ENCODE peak calls at places on chromosomes 3 and 15, in seven cellular contexts. One of them, this sample, is unnamed.

GRCh38 chr15:81338422-81339007 is 14.6 kb upstream of the STARD5 start:
- DNase-seq in Karpas-422: no peak
- DNase-seq in left lung: no peak
- DNase-seq in neuronal stem cell: no peak
- DNase-seq in naive thymus-derived CD4-positive, alpha-beta T cell: no peak
- DNase-seq in heart left ventricle: no peak
- DNase-seq in PC-9: peak; percentile 38
- DNase-seq in this sample: no peak

GRCh38 chr3:25588441-25589103 is 76.1 kb downstream of the TOP2B start:
- DNase-seq in PC-9: no peak
- DNase-seq in left lung: no peak
- DNase-seq in neuronal stem cell: no peak
- DNase-seq in Karpas-422: no peak
- DNase-seq in heart left ventricle: no peak
- DNase-seq in naive thymus-derived CD4-positive, alpha-beta T cell: no peak
- DNase-seq in this sample: no peak

GRCh38 chr3:24551626-24552025 is 57.0 kb upstream of the THRB start:
- DNase-seq in Karpas-422: no peak
- DNase-seq in PC-9: no peak
- DNase-seq in naive thymus-derived CD4-positive, alpha-beta T cell: no peak
- DNase-seq in neuronal stem cell: no peak
- DNase-seq in heart left ventricle: no peak
- DNase-seq in left lung: no peak
- DNase-seq in this sample: no peak

GRCh38 chr3:99625237-99625622 is 13.2 kb upstream of the COL8A1 start:
- DNase-seq in left lung: no peak
- DNase-seq in naive thymus-derived CD4-positive, alpha-beta T cell: no peak
- DNase-seq in PC-9: no peak
- DNase-seq in neuronal stem cell: no peak
- DNase-seq in heart left ventricle: no peak
- DNase-seq in Karpas-422: no peak
- DNase-seq in this sample: no peak

GRCh38 chr15:81312790-81313543 is 11.0 kb downstream of the STARD5 start:
- DNase-seq in naive thymus-derived CD4-positive, alpha-beta T cell: no peak
- DNase-seq in left lung: peak; percentile 80
- DNase-seq in heart left ventricle: no peak
- DNase-seq in neuronal stem cell: no peak
- DNase-seq in Karpas-422: no peak
- DNase-seq in PC-9: peak; percentile 85
- DNase-seq in this sample: peak; percentile 57

GRCh38 chr3:48429416-48430358 is at the start of gene PLXNB1:
- DNase-seq in neuronal stem cell: peak; percentile 76
- DNase-seq in heart left ventricle: peak; percentile 73
- DNase-seq in left lung: peak; percentile 87
- DNase-seq in PC-9: peak; percentile 74
- DNase-seq in naive thymus-derived CD4-positive, alpha-beta T cell: peak; percentile 51
- DNase-seq in Karpas-422: peak; percentile 93
- DNase-seq in this sample: peak; percentile 84

GRCh38 chr3:127002195-127003174 is 19.6 kb downstream of the PLXNA1 start:
- DNase-seq in Karpas-422: no peak
- DNase-seq in heart left ventricle: peak; percentile 92
- DNase-seq in neuronal stem cell: peak; percentile 79
- DNase-seq in left lung: peak; percentile 87
- DNase-seq in naive thymus-derived CD4-positive, alpha-beta T cell: no peak
- DNase-seq in PC-9: no peak
- DNase-seq in this sample: peak; percentile 55

GRCh38 chr3:177553586-177553985 is 356.3 kb upstream of the TBL1XR1 start:
- DNase-seq in naive thymus-derived CD4-positive, alpha-beta T cell: no peak
- DNase-seq in left lung: no peak
- DNase-seq in neuronal stem cell: no peak
- DNase-seq in Karpas-422: no peak
- DNase-seq in PC-9: no peak
- DNase-seq in heart left ventricle: no peak
- DNase-seq in this sample: no peak

GRCh38 chr15:41558400-41559238 is at the start of gene TYRO3:
- DNase-seq in neuronal stem cell: peak; percentile 58
- DNase-seq in heart left ventricle: peak; percentile 82
- DNase-seq in naive thymus-derived CD4-positive, alpha-beta T cell: peak; percentile 52
- DNase-seq in Karpas-422: peak; percentile 69
- DNase-seq in PC-9: no peak
- DNase-seq in left lung: peak; percentile 65
- DNase-seq in this sample: peak; percentile 66

GRCh38 chr3:108153451-108153981 is 62.7 kb upstream of the CD47 start:
- DNase-seq in Karpas-422: peak; percentile 90
- DNase-seq in heart left ventricle: no peak
- DNase-seq in neuronal stem cell: peak; percentile 18
- DNase-seq in left lung: no peak
- DNase-seq in PC-9: peak; percentile 75
- DNase-seq in naive thymus-derived CD4-positive, alpha-beta T cell: peak; percentile 56
- DNase-seq in this sample: peak; percentile 66

GRCh38 chr3:141331370-141332318 is 36.7 kb upstream of the ZBTB38 start:
- DNase-seq in heart left ventricle: peak; percentile 88
- DNase-seq in PC-9: peak; percentile 86
- DNase-seq in neuronal stem cell: no peak
- DNase-seq in naive thymus-derived CD4-positive, alpha-beta T cell: no peak
- DNase-seq in left lung: peak; percentile 68
- DNase-seq in Karpas-422: no peak
- DNase-seq in this sample: peak; percentile 35

GRCh38 chr3:161349529-161350278 is 21.6 kb downstream of the SPTSSB start:
- DNase-seq in left lung: no peak
- DNase-seq in neuronal stem cell: no peak
- DNase-seq in PC-9: peak; percentile 97
- DNase-seq in naive thymus-derived CD4-positive, alpha-beta T cell: peak; percentile 10
- DNase-seq in Karpas-422: no peak
- DNase-seq in heart left ventricle: no peak
- DNase-seq in this sample: no peak

GRCh38 chr3:161345023-161345422 is 26.3 kb downstream of the SPTSSB start:
- DNase-seq in PC-9: no peak
- DNase-seq in naive thymus-derived CD4-positive, alpha-beta T cell: no peak
- DNase-seq in heart left ventricle: no peak
- DNase-seq in Karpas-422: no peak
- DNase-seq in neuronal stem cell: no peak
- DNase-seq in left lung: no peak
- DNase-seq in this sample: no peak

GRCh38 chr3:161348791-161349400 is 22.4 kb downstream of the SPTSSB start:
- DNase-seq in PC-9: no peak
- DNase-seq in heart left ventricle: no peak
- DNase-seq in Karpas-422: no peak
- DNase-seq in left lung: no peak
- DNase-seq in neuronal stem cell: no peak
- DNase-seq in naive thymus-derived CD4-positive, alpha-beta T cell: no peak
- DNase-seq in this sample: no peak

GRCh38 chr3:161350916-161351315 is 20.4 kb downstream of the SPTSSB start:
- DNase-seq in left lung: no peak
- DNase-seq in naive thymus-derived CD4-positive, alpha-beta T cell: no peak
- DNase-seq in PC-9: no peak
- DNase-seq in heart left ventricle: no peak
- DNase-seq in neuronal stem cell: no peak
- DNase-seq in Karpas-422: no peak
- DNase-seq in this sample: no peak

DNA sequence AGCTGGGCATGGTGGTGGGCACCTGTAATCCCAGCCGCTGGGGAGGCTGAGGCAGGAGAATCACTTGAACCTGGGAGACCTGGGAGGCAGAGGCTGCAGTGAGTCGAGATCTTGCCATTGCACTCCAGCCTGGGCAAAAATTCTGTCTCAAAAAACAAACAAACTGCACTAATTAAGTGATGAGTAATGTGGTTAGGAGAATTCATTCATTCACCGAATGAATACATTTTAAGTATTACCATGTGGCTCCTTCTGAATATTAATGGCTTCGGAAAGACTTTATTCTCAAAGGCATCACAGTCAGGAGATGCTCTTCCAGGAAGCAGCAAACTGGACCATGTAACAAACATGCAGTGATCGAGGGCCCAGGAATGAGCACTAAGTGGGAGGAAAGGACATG is 23.6 kb downstream of the SPTSSB start:
- DNase-seq in Karpas-422: no peak
- DNase-seq in heart left ventricle: no peak
- DNase-seq in PC-9: no peak
- DNase-seq in neuronal stem cell: no peak
- DNase-seq in left lung: no peak
- DNase-seq in naive thymus-derived CD4-positive, alpha-beta T cell: no peak
- DNase-seq in this sample: no peak
- H3K4me1 ChIP-seq in Karpas-422: peaks cover 8% of the 10 kb centered on the region
- H3K4me1 ChIP-seq in heart left ventricle: no peaks in the 10 kb centered on the region
- H3K4me1 ChIP-seq in PC-9: peaks cover 36% of the 10 kb centered on the region
- H3K4me1 ChIP-seq in neuronal stem cell: no peaks in the 10 kb centered on the region
- H3K4me1 ChIP-seq in left lung: no peaks in the 10 kb centered on the region
- H3K4me1 ChIP-seq in naive thymus-derived CD4-positive, alpha-beta T cell: peaks cover 14% of the 10 kb centered on the region
- H3K4me1 ChIP-seq in this sample: no peaks in the 10 kb centered on the region

GRCh38 chr3:185934726-185935464 is 2.9 kb downstream of the TRA2B start:
- DNase-seq in left lung: no peak
- DNase-seq in PC-9: no peak
- DNase-seq in naive thymus-derived CD4-positive, alpha-beta T cell: no peak
- DNase-seq in heart left ventricle: no peak
- DNase-seq in neuronal stem cell: no peak
- DNase-seq in Karpas-422: peak; percentile 51
- DNase-seq in this sample: no peak
- H3K4me1 ChIP-seq in left lung: peaks cover 63% of the 10 kb centered on the region
- H3K4me1 ChIP-seq in PC-9: peaks cover 64% of the 10 kb centered on the region
- H3K4me1 ChIP-seq in naive thymus-derived CD4-positive, alpha-beta T cell: peaks cover 38% of the 10 kb centered on the region
- H3K4me1 ChIP-seq in heart left ventricle: peaks cover 60% of the 10 kb centered on the region
- H3K4me1 ChIP-seq in neuronal stem cell: peaks cover 32% of the 10 kb centered on the region
- H3K4me1 ChIP-seq in Karpas-422: peaks cover 67% of the 10 kb centered on the region
- H3K4me1 ChIP-seq in this sample: peaks cover 41% of the 10 kb centered on the region

DNA sequence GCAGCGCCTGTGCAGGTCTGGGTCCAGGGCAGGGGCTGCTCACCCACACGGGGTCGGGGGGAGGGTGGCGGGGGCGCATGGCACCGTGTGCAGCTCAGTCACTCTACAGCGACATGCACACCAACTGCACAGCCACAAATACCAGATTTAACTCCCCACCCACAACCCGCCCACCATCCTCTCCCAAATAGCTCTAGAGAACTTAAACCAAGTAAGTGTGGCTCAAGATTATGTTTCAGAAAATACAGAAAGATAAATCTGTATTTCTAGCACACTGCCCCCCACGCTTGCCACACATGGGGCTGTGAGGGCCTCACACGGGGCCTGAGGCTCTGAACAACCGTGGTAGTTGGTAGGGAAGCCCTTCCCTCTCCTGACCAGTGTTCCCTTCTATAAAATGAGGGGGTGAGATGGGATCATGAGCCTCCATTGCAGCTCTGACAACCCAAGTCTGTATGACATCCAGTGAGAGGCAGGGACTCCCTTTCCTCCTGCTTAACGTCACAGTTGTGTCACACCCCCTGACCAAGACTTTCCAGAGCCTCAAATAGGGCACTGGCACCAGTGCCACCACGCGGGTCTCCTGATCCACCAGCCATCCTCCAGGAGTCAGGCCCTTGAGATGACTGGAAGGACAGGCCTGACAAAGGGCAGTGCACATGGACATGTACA is 23.1 kb downstream of the POC1A start:
- DNase-seq in heart left ventricle: no peak
- DNase-seq in Karpas-422: no peak
- DNase-seq in left lung: no peak
- DNase-seq in neuronal stem cell: no peak
- DNase-seq in PC-9: no peak
- DNase-seq in naive thymus-derived CD4-positive, alpha-beta T cell: no peak
- DNase-seq in this sample: no peak
- H3K4me1 ChIP-seq in heart left ventricle: peaks cover 7% of the 10 kb centered on the region
- H3K4me1 ChIP-seq in Karpas-422: no peaks in the 10 kb centered on the region
- H3K4me1 ChIP-seq in left lung: peaks cover 8% of the 10 kb centered on the region
- H3K4me1 ChIP-seq in neuronal stem cell: no peaks in the 10 kb centered on the region
- H3K4me1 ChIP-seq in PC-9: peaks cover 22% of the 10 kb centered on the region
- H3K4me1 ChIP-seq in naive thymus-derived CD4-positive, alpha-beta T cell: no peaks in the 10 kb centered on the region
- H3K4me1 ChIP-seq in this sample: no peaks in the 10 kb centered on the region

GRCh38 chr15:98795980-98796379 is 147.6 kb downstream of the IGF1R start:
- DNase-seq in left lung: no peak
- DNase-seq in neuronal stem cell: no peak
- DNase-seq in naive thymus-derived CD4-positive, alpha-beta T cell: no peak
- DNase-seq in heart left ventricle: no peak
- DNase-seq in Karpas-422: no peak
- DNase-seq in PC-9: no peak
- DNase-seq in this sample: no peak
- H3K4me1 ChIP-seq in left lung: peaks cover 41% of the 10 kb centered on the region
- H3K4me1 ChIP-seq in neuronal stem cell: peaks cover 39% of the 10 kb centered on the region
- H3K4me1 ChIP-seq in naive thymus-derived CD4-positive, alpha-beta T cell: peaks cover 38% of the 10 kb centered on the region
- H3K4me1 ChIP-seq in heart left ventricle: peaks cover 36% of the 10 kb centered on the region
- H3K4me1 ChIP-seq in Karpas-422: no peaks in the 10 kb centered on the region
- H3K4me1 ChIP-seq in PC-9: peaks cover 35% of the 10 kb centered on the region
- H3K4me1 ChIP-seq in this sample: peaks cover 5% of the 10 kb centered on the region

GRCh38 chr3:194687638-194688206 is 2.0 kb downstream of the FAM43A start:
- DNase-seq in left lung: peak; percentile 79
- DNase-seq in neuronal stem cell: peak; percentile 82
- DNase-seq in naive thymus-derived CD4-positive, alpha-beta T cell: peak; percentile 48
- DNase-seq in PC-9: peak; percentile 69
- DNase-seq in Karpas-422: peak; percentile 95
- DNase-seq in heart left ventricle: peak; percentile 86
- DNase-seq in this sample: peak; percentile 86

GRCh38 chr3:194686816-194687637 is 1.3 kb downstream of the FAM43A start:
- DNase-seq in PC-9: no peak
- DNase-seq in left lung: peak; percentile 49
- DNase-seq in naive thymus-derived CD4-positive, alpha-beta T cell: peak; percentile 28
- DNase-seq in Karpas-422: peak; percentile 85
- DNase-seq in heart left ventricle: peak; percentile 86
- DNase-seq in neuronal stem cell: peak; percentile 70
- DNase-seq in this sample: peak; percentile 29

GRCh38 chr3:194689493-194689901 is 3.8 kb downstream of the FAM43A start:
- DNase-seq in PC-9: no peak
- DNase-seq in naive thymus-derived CD4-positive, alpha-beta T cell: no peak
- DNase-seq in heart left ventricle: no peak
- DNase-seq in left lung: no peak
- DNase-seq in neuronal stem cell: no peak
- DNase-seq in Karpas-422: peak; percentile 82
- DNase-seq in this sample: no peak

GRCh38 chr3:194688946-194689345 is 3.3 kb downstream of the FAM43A start:
- DNase-seq in PC-9: no peak
- DNase-seq in neuronal stem cell: no peak
- DNase-seq in naive thymus-derived CD4-positive, alpha-beta T cell: no peak
- DNase-seq in Karpas-422: no peak
- DNase-seq in left lung: no peak
- DNase-seq in heart left ventricle: no peak
- DNase-seq in this sample: no peak

DNA sequence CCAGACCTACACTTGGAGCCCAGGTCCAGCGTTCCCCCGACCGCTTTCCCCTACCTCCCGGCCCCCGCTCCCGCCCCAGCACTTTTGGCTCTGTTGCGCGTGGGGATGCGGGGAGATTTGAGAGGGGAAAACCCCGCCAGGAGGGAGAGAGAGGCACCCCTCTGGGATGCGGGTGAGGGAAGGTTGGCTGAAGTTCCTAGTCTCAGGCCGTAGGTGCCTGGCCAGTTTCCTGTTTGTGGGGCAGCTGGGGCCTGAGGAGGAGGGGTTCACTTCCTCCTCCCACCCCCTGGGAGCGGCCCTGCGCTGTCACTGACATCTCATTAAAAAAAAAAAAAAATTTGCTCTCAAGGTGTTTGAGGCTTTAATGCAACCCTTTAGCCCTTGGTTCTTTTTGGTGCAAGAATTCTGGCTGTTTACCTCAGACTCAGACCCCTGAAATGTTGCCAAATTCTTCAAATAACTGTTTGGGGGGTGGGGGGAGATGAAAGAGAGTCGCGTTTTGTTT is 2.6 kb downstream of the FAM43A start:
- DNase-seq in left lung: peak; percentile 41
- DNase-seq in neuronal stem cell: peak; percentile 11
- DNase-seq in PC-9: no peak
- DNase-seq in naive thymus-derived CD4-positive, alpha-beta T cell: no peak
- DNase-seq in Karpas-422: peak; percentile 95
- DNase-seq in heart left ventricle: peak; percentile 79
- DNase-seq in this sample: peak; percentile 61
- H3K4me1 ChIP-seq in left lung: peaks cover 47% of the 10 kb centered on the region
- H3K4me1 ChIP-seq in neuronal stem cell: peaks cover 4% of the 10 kb centered on the region
- H3K4me1 ChIP-seq in PC-9: peaks cover 12% of the 10 kb centered on the region
- H3K4me1 ChIP-seq in naive thymus-derived CD4-positive, alpha-beta T cell: peaks cover 19% of the 10 kb centered on the region
- H3K4me1 ChIP-seq in Karpas-422: peaks cover 72% of the 10 kb centered on the region
- H3K4me1 ChIP-seq in heart left ventricle: peaks cover 59% of the 10 kb centered on the region
- H3K4me1 ChIP-seq in this sample: peaks cover 42% of the 10 kb centered on the region

This sample was measured in transverse colon.